ENCODE peak calls at places on chromosome 4, in four cellular contexts. One of them, this sample, is unnamed.

GRCh38 chr4:16116019-16116418 is 32.2 kb upstream of the PROM1 start:
- DNase-seq in nucleus accumbens: no peak
- DNase-seq in NCI-H1092 treated with DMSO at 0.1 percent for 48 hours: peak
- DNase-seq in activated naive CD8-positive, alpha-beta T cell treated with anti-CD3 and anti-CD28 coated beads, Interleukin-2, amount 50 U/mL, for 16 hours: no peak
- DNase-seq in this sample: no peak

GRCh38 chr4:15489551-15489950 is 19.9 kb downstream of the CC2D2A start:
- DNase-seq in NCI-H1092 treated with DMSO at 0.1 percent for 48 hours: no peak
- DNase-seq in activated naive CD8-positive, alpha-beta T cell treated with anti-CD3 and anti-CD28 coated beads, Interleukin-2, amount 50 U/mL, for 16 hours: no peak
- DNase-seq in nucleus accumbens: no peak
- DNase-seq in this sample: no peak

GRCh38 chr4:143482753-143483362 is 30.6 kb upstream of the SMARCA5 start:
- DNase-seq in activated naive CD8-positive, alpha-beta T cell treated with anti-CD3 and anti-CD28 coated beads, Interleukin-2, amount 50 U/mL, for 16 hours: no peak
- DNase-seq in nucleus accumbens: no peak
- DNase-seq in NCI-H1092 treated with DMSO at 0.1 percent for 48 hours: peak
- DNase-seq in this sample: no peak

GRCh38 chr4:6178757-6179156 is 21.6 kb downstream of the JAKMIP1 start:
- DNase-seq in activated naive CD8-positive, alpha-beta T cell treated with anti-CD3 and anti-CD28 coated beads, Interleukin-2, amount 50 U/mL, for 16 hours: no peak
- DNase-seq in NCI-H1092 treated with DMSO at 0.1 percent for 48 hours: no peak
- DNase-seq in nucleus accumbens: no peak
- DNase-seq in this sample: no peak

GRCh38 chr4:6721121-6721520 is 5.1 kb downstream of the BLOC1S4 start:
- DNase-seq in nucleus accumbens: no peak
- DNase-seq in NCI-H1092 treated with DMSO at 0.1 percent for 48 hours: no peak
- DNase-seq in activated naive CD8-positive, alpha-beta T cell treated with anti-CD3 and anti-CD28 coated beads, Interleukin-2, amount 50 U/mL, for 16 hours: no peak
- DNase-seq in this sample: no peak

GRCh38 chr4:155603360-155603891 is 63.2 kb upstream of the GUCY1A1 start:
- DNase-seq in activated naive CD8-positive, alpha-beta T cell treated with anti-CD3 and anti-CD28 coated beads, Interleukin-2, amount 50 U/mL, for 16 hours: no peak
- DNase-seq in NCI-H1092 treated with DMSO at 0.1 percent for 48 hours: no peak
- DNase-seq in nucleus accumbens: no peak
- DNase-seq in this sample: no peak

GRCh38 chr4:42150653-42151567 is 1.5 kb downstream of the BEND4 start:
- DNase-seq in activated naive CD8-positive, alpha-beta T cell treated with anti-CD3 and anti-CD28 coated beads, Interleukin-2, amount 50 U/mL, for 16 hours: no peak
- DNase-seq in nucleus accumbens: no peak
- DNase-seq in NCI-H1092 treated with DMSO at 0.1 percent for 48 hours: peak
- DNase-seq in this sample: no peak

GRCh38 chr4:185115827-185116232 is 27.2 kb upstream of the SLC25A4 start:
- DNase-seq in nucleus accumbens: no peak
- DNase-seq in NCI-H1092 treated with DMSO at 0.1 percent for 48 hours: peak
- DNase-seq in activated naive CD8-positive, alpha-beta T cell treated with anti-CD3 and anti-CD28 coated beads, Interleukin-2, amount 50 U/mL, for 16 hours: no peak
- DNase-seq in this sample: no peak

GRCh38 chr4:80393246-80393969 is 57.9 kb downstream of the CFAP299 start:
- DNase-seq in nucleus accumbens: no peak
- DNase-seq in NCI-H1092 treated with DMSO at 0.1 percent for 48 hours: no peak
- DNase-seq in activated naive CD8-positive, alpha-beta T cell treated with anti-CD3 and anti-CD28 coated beads, Interleukin-2, amount 50 U/mL, for 16 hours: no peak
- DNase-seq in this sample: no peak

GRCh38 chr4:52143815-52144214 is 92.7 kb downstream of the SPATA18 start:
- DNase-seq in nucleus accumbens: no peak
- DNase-seq in NCI-H1092 treated with DMSO at 0.1 percent for 48 hours: no peak
- DNase-seq in activated naive CD8-positive, alpha-beta T cell treated with anti-CD3 and anti-CD28 coated beads, Interleukin-2, amount 50 U/mL, for 16 hours: no peak
- DNase-seq in this sample: no peak

GRCh38 chr4:42252315-42252714 is 99.9 kb upstream of the BEND4 start:
- DNase-seq in NCI-H1092 treated with DMSO at 0.1 percent for 48 hours: no peak
- DNase-seq in nucleus accumbens: no peak
- DNase-seq in activated naive CD8-positive, alpha-beta T cell treated with anti-CD3 and anti-CD28 coated beads, Interleukin-2, amount 50 U/mL, for 16 hours: no peak
- DNase-seq in this sample: no peak

GRCh38 chr4:8316911-8317351 is 47.4 kb downstream of the HTRA3 start:
- DNase-seq in NCI-H1092 treated with DMSO at 0.1 percent for 48 hours: no peak
- DNase-seq in nucleus accumbens: no peak
- DNase-seq in activated naive CD8-positive, alpha-beta T cell treated with anti-CD3 and anti-CD28 coated beads, Interleukin-2, amount 50 U/mL, for 16 hours: no peak
- DNase-seq in this sample: peak

GRCh38 chr4:59759082-59759825 is 1440.9 kb upstream of the ADGRL3 start:
- DNase-seq in activated naive CD8-positive, alpha-beta T cell treated with anti-CD3 and anti-CD28 coated beads, Interleukin-2, amount 50 U/mL, for 16 hours: no peak
- DNase-seq in nucleus accumbens: no peak
- DNase-seq in NCI-H1092 treated with DMSO at 0.1 percent for 48 hours: no peak
- DNase-seq in this sample: no peak

GRCh38 chr4:89352541-89352940 is 44.9 kb upstream of the GPRIN3 start:
- DNase-seq in nucleus accumbens: no peak
- DNase-seq in NCI-H1092 treated with DMSO at 0.1 percent for 48 hours: no peak
- DNase-seq in activated naive CD8-positive, alpha-beta T cell treated with anti-CD3 and anti-CD28 coated beads, Interleukin-2, amount 50 U/mL, for 16 hours: no peak
- DNase-seq in this sample: no peak

GRCh38 chr4:41177016-41177415 is 37.3 kb downstream of the APBB2 start:
- DNase-seq in activated naive CD8-positive, alpha-beta T cell treated with anti-CD3 and anti-CD28 coated beads, Interleukin-2, amount 50 U/mL, for 16 hours: no peak
- DNase-seq in NCI-H1092 treated with DMSO at 0.1 percent for 48 hours: no peak
- DNase-seq in nucleus accumbens: no peak
- DNase-seq in this sample: no peak

GRCh38 chr4:129231907-129232626 is 136.1 kb downstream of the C4orf33 start:
- DNase-seq in activated naive CD8-positive, alpha-beta T cell treated with anti-CD3 and anti-CD28 coated beads, Interleukin-2, amount 50 U/mL, for 16 hours: no peak
- DNase-seq in NCI-H1092 treated with DMSO at 0.1 percent for 48 hours: no peak
- DNase-seq in nucleus accumbens: no peak
- DNase-seq in this sample: no peak

GRCh38 chr4:27350161-27350560 is 489.5 kb downstream of the STIM2 start:
- DNase-seq in NCI-H1092 treated with DMSO at 0.1 percent for 48 hours: no peak
- DNase-seq in activated naive CD8-positive, alpha-beta T cell treated with anti-CD3 and anti-CD28 coated beads, Interleukin-2, amount 50 U/mL, for 16 hours: no peak
- DNase-seq in nucleus accumbens: no peak
- DNase-seq in this sample: no peak

GRCh38 chr4:17664755-17665154 is 50.3 kb downstream of the MED28 start:
- DNase-seq in activated naive CD8-positive, alpha-beta T cell treated with anti-CD3 and anti-CD28 coated beads, Interleukin-2, amount 50 U/mL, for 16 hours: no peak
- DNase-seq in nucleus accumbens: no peak
- DNase-seq in NCI-H1092 treated with DMSO at 0.1 percent for 48 hours: no peak
- DNase-seq in this sample: no peak

GRCh38 chr4:25993564-25994185 is 79.7 kb downstream of the SMIM20 start:
- DNase-seq in nucleus accumbens: no peak
- DNase-seq in NCI-H1092 treated with DMSO at 0.1 percent for 48 hours: no peak
- DNase-seq in activated naive CD8-positive, alpha-beta T cell treated with anti-CD3 and anti-CD28 coated beads, Interleukin-2, amount 50 U/mL, for 16 hours: no peak
- DNase-seq in this sample: no peak

GRCh38 chr4:18319456-18319855 is 297.9 kb upstream of the LCORL start:
- DNase-seq in nucleus accumbens: no peak
- DNase-seq in activated naive CD8-positive, alpha-beta T cell treated with anti-CD3 and anti-CD28 coated beads, Interleukin-2, amount 50 U/mL, for 16 hours: no peak
- DNase-seq in NCI-H1092 treated with DMSO at 0.1 percent for 48 hours: no peak
- DNase-seq in this sample: no peak

GRCh38 chr4:186642530-186642929 is 81.1 kb downstream of the FAT1 start:
- DNase-seq in activated naive CD8-positive, alpha-beta T cell treated with anti-CD3 and anti-CD28 coated beads, Interleukin-2, amount 50 U/mL, for 16 hours: no peak
- DNase-seq in nucleus accumbens: no peak
- DNase-seq in NCI-H1092 treated with DMSO at 0.1 percent for 48 hours: no peak
- DNase-seq in this sample: no peak

GRCh38 chr4:83231620-83232056 is 53.0 kb downstream of the COQ2 start:
- DNase-seq in nucleus accumbens: no peak
- DNase-seq in NCI-H1092 treated with DMSO at 0.1 percent for 48 hours: no peak
- DNase-seq in activated naive CD8-positive, alpha-beta T cell treated with anti-CD3 and anti-CD28 coated beads, Interleukin-2, amount 50 U/mL, for 16 hours: no peak
- DNase-seq in this sample: no peak

GRCh38 chr4:2797188-2797544 is 4.3 kb downstream of the SH3BP2 start:
- DNase-seq in activated naive CD8-positive, alpha-beta T cell treated with anti-CD3 and anti-CD28 coated beads, Interleukin-2, amount 50 U/mL, for 16 hours: no peak
- DNase-seq in NCI-H1092 treated with DMSO at 0.1 percent for 48 hours: no peak
- DNase-seq in nucleus accumbens: no peak
- DNase-seq in this sample: peak

GRCh38 chr4:53854991-53855885 is 209.2 kb downstream of the CHIC2 start:
- DNase-seq in activated naive CD8-positive, alpha-beta T cell treated with anti-CD3 and anti-CD28 coated beads, Interleukin-2, amount 50 U/mL, for 16 hours: no peak
- DNase-seq in NCI-H1092 treated with DMSO at 0.1 percent for 48 hours: no peak
- DNase-seq in nucleus accumbens: no peak
- DNase-seq in this sample: no peak

GRCh38 chr4:8651661-8652180 is 59.2 kb downstream of the CPZ start:
- DNase-seq in NCI-H1092 treated with DMSO at 0.1 percent for 48 hours: no peak
- DNase-seq in nucleus accumbens: no peak
- DNase-seq in activated naive CD8-positive, alpha-beta T cell treated with anti-CD3 and anti-CD28 coated beads, Interleukin-2, amount 50 U/mL, for 16 hours: no peak
- DNase-seq in this sample: peak

This sample was measured in sigmoid colon.